ENCODE peak calls at places on chromosomes 4 and X, in four cellular contexts. A is prostate gland, R is sigmoid colon, H is endothelial cell of umbilical vein. Q is an unnamed sample.

GRCh38 chrX:134658002-134658401 is 269 bp downstream of the PLAC1 start:
- DNase-seq in A (no peak), R (no peak), H (no peak), Q (no peak)

GRCh38 chr4:177108708-177109107 is 201.0 kb upstream of the NEIL3 start:
- DNase-seq in R (no peak), H (no peak), A (no peak), Q (no peak)

GRCh38 chr4:14254252-14254651 is 626.7 kb upstream of the BOD1L1 start:
- DNase-seq in A (peak), H (peak), R (no peak), Q (no peak)

GRCh38 chrX:42385730-42386129 is 392.2 kb downstream of the PPP1R2C start:
- DNase-seq in R (no peak), A (no peak), H (no peak), Q (no peak)

GRCh38 chr4:38161208-38162113 is 201.3 kb downstream of the PTTG2 start:
- DNase-seq in R (no peak), H (peak), A (no peak), Q (no peak)

GRCh38 chr4:80336582-80336981 is 1.1 kb downstream of the CFAP299 start:
- DNase-seq in R (peak), H (peak), A (peak), Q (no peak)

GRCh38 chr4:98113005-98113404 is 30.3 kb downstream of the STPG2 start:
- DNase-seq in H (peak), R (no peak), A (no peak), Q (no peak)

GRCh38 chrX:154730271-154730883 is 20.5 kb downstream of the GAB3 start:
- DNase-seq in H (peak), R (no peak), A (no peak), Q (no peak)

GRCh38 chr4:85784348-85784747 is 309.4 kb downstream of the ARHGAP24 start:
- DNase-seq in H (peak), R (no peak), A (no peak), Q (no peak)

GRCh38 chr4:80492761-80493160 is 157.2 kb downstream of the CFAP299 start:
- DNase-seq in H (no peak), R (no peak), A (no peak), Q (no peak)

GRCh38 chr4:3436798-3437581 is 4.8 kb upstream of the HGFAC start:
- DNase-seq in R (no peak), H (peak), A (peak), Q (no peak)

GRCh38 chr4:145734576-145735329 is 54.8 kb downstream of the C4orf51 start:
- DNase-seq in R (peak), H (peak), A (peak), Q (no peak)

GRCh38 chrX:107628662-107629532 is 587 bp downstream of the PRPS1 start:
- DNase-seq in H (peak), A (peak), R (no peak), Q (no peak)

GRCh38 chrX:120517936-120518335 is 42.8 kb downstream of the CUL4B start:
- DNase-seq in A (no peak), H (peak), R (no peak), Q (no peak)

GRCh38 chr4:25019501-25019900 is 11.2 kb downstream of the LGI2 start:
- DNase-seq in H (no peak), R (no peak), A (no peak), Q (no peak)

GRCh38 chrX:49309401-49309981 is 6.0 kb downstream of the GAGE10 start:
- DNase-seq in A (peak), R (no peak), H (peak), Q (no peak)

GRCh38 chrX:80511969-80512760 is 91.9 kb downstream of the TENT5D start:
- DNase-seq in H (no peak), A (no peak), R (no peak), Q (no peak)

GRCh38 chrX:107707866-107708265 is 67.7 kb downstream of the TSC22D3 start:
- DNase-seq in R (peak), A (no peak), H (no peak), Q (no peak)

GRCh38 chr4:37068580-37068979 is 176.0 kb upstream of the NWD2 start:
- DNase-seq in H (no peak), R (no peak), A (no peak), Q (no peak)

GRCh38 chr4:173461170-173461569 is 62.3 kb upstream of the SCRG1 start:
- DNase-seq in R (no peak), H (no peak), A (no peak), Q (no peak)

GRCh38 chr4:74230902-74231499 is 73.1 kb downstream of the MTHFD2L start:
- DNase-seq in R (no peak), A (no peak), H (peak), Q (no peak)

GRCh38 chr4:77994194-77994721 is 62.9 kb upstream of the FRAS1 start:
- DNase-seq in R (no peak), H (peak), A (peak), Q (no peak)

GRCh38 chr4:87005690-87006461 is 71.1 kb downstream of the AFF1 start:
- DNase-seq in A (peak), H (peak), R (no peak), Q (no peak)

GRCh38 chr4:189304179-189304578 is 636.5 kb upstream of the FRG1 start:
- DNase-seq in A (no peak), R (no peak), H (no peak), Q (no peak)

GRCh38 chr4:121198261-121198660 is 34.1 kb upstream of the TNIP3 start:
- DNase-seq in R (no peak), H (no peak), A (no peak), Q (no peak)

GRCh38 chr4:113080050-113080449 is 30.6 kb downstream of the ANK2 start:
- DNase-seq in H (no peak), A (no peak), R (no peak), Q (no peak)

GRCh38 chr4:86972997-86973396 is 38.2 kb downstream of the AFF1 start:
- DNase-seq in A (peak), H (no peak), R (no peak), Q (no peak)

GRCh38 chrX:55135171-55135570 is 46.4 kb downstream of the PAGE2 start:
- DNase-seq in R (no peak), A (peak), H (peak), Q (no peak)

GRCh38 chr4:23876418-23877089 is 13.3 kb downstream of the PPARGC1A start:
- DNase-seq in R (no peak), A (no peak), H (no peak), Q (no peak)

GRCh38 chr4:160319221-160319867 is 1216.5 kb downstream of the RAPGEF2 start:
- DNase-seq in R (no peak), A (no peak), H (no peak), Q (no peak)

GRCh38 chr4:24763631-24764302 is 31.6 kb upstream of the SOD3 start:
- DNase-seq in A (peak), H (no peak), R (no peak), Q (no peak)

GRCh38 chr4:76892601-76893000 is 5.3 kb downstream of the SOWAHB start:
- DNase-seq in R (no peak), H (no peak), A (no peak), Q (no peak)

GRCh38 chr4:17958185-17958584 is 63.4 kb downstream of the LCORL start:
- DNase-seq in A (no peak), R (no peak), H (no peak), Q (no peak)

GRCh38 chr4:185928761-185929455 is 116.9 kb upstream of the SORBS2 start:
- DNase-seq in A (no peak), R (no peak), H (no peak), Q (no peak)

GRCh38 chrX:118807151-118808017 is 16.2 kb upstream of the ZCCHC12 start:
- DNase-seq in H (peak), R (no peak), A (peak), Q (no peak)

GRCh38 chr4:77861500-77861899 is 1.1 kb upstream of the MRPL1 start:
- DNase-seq in H (no peak), R (no peak), A (no peak), Q (no peak)

GRCh38 chrX:129980540-129981206 is 1.8 kb upstream of the BCORL1 start:
- DNase-seq in R (peak), H (peak), A (no peak), Q (no peak)
- TF ChIP-seq POLR2A in R (peak), H (no peak), A (peak), Q (no peak)

DNA sequence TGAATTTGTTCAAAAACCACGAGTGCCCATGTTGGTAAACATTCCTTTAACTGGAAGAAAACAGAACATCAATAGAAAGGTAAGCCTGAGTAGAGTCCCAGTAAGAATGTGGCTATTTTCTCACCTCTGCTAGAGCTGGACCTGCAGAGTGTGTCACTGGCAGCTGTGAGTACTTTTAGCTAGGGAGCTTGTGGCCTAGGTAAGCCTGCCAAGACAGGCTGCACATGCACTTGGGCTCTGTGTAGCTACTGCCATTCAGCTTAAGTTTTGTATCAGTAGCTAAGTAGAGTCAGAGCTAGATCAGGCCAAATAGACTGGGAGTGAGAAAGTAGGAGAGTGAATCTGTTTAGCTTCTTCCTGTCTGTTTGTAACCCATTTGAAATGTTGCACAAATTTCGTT is 35.3 kb downstream of the RBPJ start:
- DNase-seq in R (no peak), H (no peak), A (no peak), Q (no peak)
- TF ChIP-seq POLR2AphosphoS5 in R (no peak), H (no peak), A (no peak), Q (no peak)

GRCh38 chrX:130085551-130085986 is 24.7 kb downstream of the ELF4 start:
- DNase-seq in H (peak), R (no peak), A (no peak), Q (no peak)
- H3K27ac ChIP-seq in H (peak), R (no peak), A (no peak), Q (peak)

DNA sequence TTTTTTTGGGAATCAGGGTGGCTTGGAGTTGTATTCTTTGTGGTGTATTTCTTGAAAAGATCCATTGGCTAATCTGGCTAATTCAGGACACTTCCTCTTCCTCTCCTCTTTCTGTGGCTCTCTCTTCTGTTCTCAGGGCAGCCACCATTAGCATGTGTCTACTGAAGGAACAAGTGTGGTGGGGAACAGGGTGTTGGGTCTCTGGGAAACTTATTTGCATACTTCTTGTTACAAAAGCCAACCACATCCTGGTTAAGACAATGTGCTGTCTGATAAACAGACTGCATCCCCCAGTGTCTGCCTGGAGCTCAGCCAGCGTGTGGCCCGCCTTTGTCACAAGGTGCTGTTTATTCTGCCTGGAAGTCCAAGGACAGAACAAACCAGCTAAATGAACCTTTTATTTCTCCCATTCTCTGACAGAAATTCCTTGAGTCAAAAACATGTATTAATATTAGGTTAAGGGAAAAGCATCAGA is 203.4 kb downstream of the SPRY1 start:
- DNase-seq in A (peak), R (peak), H (peak), Q (no peak)
- TF ChIP-seq POLR2A in A (no peak), R (no peak), H (no peak), Q (no peak)